ENCODE peak calls at places on chromosomes 13 and 19, in six cellular contexts. One of them, this sample, is unnamed.

GRCh38 chr19:35153701-35154534 is 617 bp upstream of the FXYD5 start:
- DNase-seq in foreskin fibroblast: peak; percentile 32
- DNase-seq in HFF-Myc: no peak
- DNase-seq in heart left ventricle: peak; percentile 37
- DNase-seq in fibroblast of villous mesenchyme: peak; percentile 28
- DNase-seq in fibroblast of lung: peak; percentile 33
- DNase-seq in this sample: peak; percentile 79

GRCh38 chr13:110306340-110306959 is 507 bp downstream of the COL4A1 start:
- DNase-seq in foreskin fibroblast: no peak
- DNase-seq in fibroblast of villous mesenchyme: peak; percentile 68
- DNase-seq in HFF-Myc: no peak
- DNase-seq in fibroblast of lung: peak; percentile 57
- DNase-seq in heart left ventricle: no peak
- DNase-seq in this sample: no peak

GRCh38 chr19:5560156-5560555 is 7.6 kb downstream of the TINCR start:
- DNase-seq in fibroblast of villous mesenchyme: no peak
- DNase-seq in foreskin fibroblast: no peak
- DNase-seq in heart left ventricle: no peak
- DNase-seq in HFF-Myc: no peak
- DNase-seq in fibroblast of lung: no peak
- DNase-seq in this sample: no peak

GRCh38 chr13:51557875-51558604 is 26.2 kb upstream of the WDFY2 start:
- DNase-seq in heart left ventricle: no peak
- DNase-seq in fibroblast of villous mesenchyme: peak; percentile 59
- DNase-seq in fibroblast of lung: peak; percentile 91
- DNase-seq in HFF-Myc: no peak
- DNase-seq in foreskin fibroblast: peak; percentile 76
- DNase-seq in this sample: no peak

GRCh38 chr19:8161135-8161646 is 11.8 kb upstream of the FBN3 start:
- DNase-seq in foreskin fibroblast: no peak
- DNase-seq in HFF-Myc: no peak
- DNase-seq in fibroblast of villous mesenchyme: no peak
- DNase-seq in fibroblast of lung: peak; percentile 18
- DNase-seq in heart left ventricle: no peak
- DNase-seq in this sample: peak; percentile 31

GRCh38 chr19:22606954-22607652 is 27.0 kb upstream of the ZNF492 start:
- DNase-seq in HFF-Myc: no peak
- DNase-seq in fibroblast of lung: no peak
- DNase-seq in heart left ventricle: no peak
- DNase-seq in foreskin fibroblast: no peak
- DNase-seq in fibroblast of villous mesenchyme: no peak
- DNase-seq in this sample: no peak

GRCh38 chr13:23044906-23045305 is 135.9 kb upstream of the SGCG start:
- DNase-seq in fibroblast of lung: no peak
- DNase-seq in heart left ventricle: no peak
- DNase-seq in HFF-Myc: no peak
- DNase-seq in fibroblast of villous mesenchyme: no peak
- DNase-seq in foreskin fibroblast: no peak
- DNase-seq in this sample: no peak

GRCh38 chr19:18254546-18255500 is 19.4 kb downstream of the IQCN start:
- DNase-seq in fibroblast of lung: no peak
- DNase-seq in fibroblast of villous mesenchyme: no peak
- DNase-seq in HFF-Myc: no peak
- DNase-seq in foreskin fibroblast: no peak
- DNase-seq in heart left ventricle: no peak
- DNase-seq in this sample: no peak

GRCh38 chr19:48121909-48122371 is 11.3 kb upstream of the PLA2G4C start:
- DNase-seq in fibroblast of lung: no peak
- DNase-seq in heart left ventricle: no peak
- DNase-seq in fibroblast of villous mesenchyme: no peak
- DNase-seq in foreskin fibroblast: peak; percentile 74
- DNase-seq in HFF-Myc: peak; percentile 41
- DNase-seq in this sample: peak; percentile 80

GRCh38 chr19:47729799-47730520 is 15.4 kb upstream of the NOP53 start:
- DNase-seq in foreskin fibroblast: no peak
- DNase-seq in fibroblast of villous mesenchyme: no peak
- DNase-seq in HFF-Myc: no peak
- DNase-seq in fibroblast of lung: peak; percentile 46
- DNase-seq in heart left ventricle: peak; percentile 88
- DNase-seq in this sample: no peak

GRCh38 chr13:114323349-114323748 is 9.0 kb downstream of the CHAMP1 start:
- DNase-seq in fibroblast of villous mesenchyme: no peak
- DNase-seq in foreskin fibroblast: no peak
- DNase-seq in heart left ventricle: no peak
- DNase-seq in HFF-Myc: no peak
- DNase-seq in fibroblast of lung: no peak
- DNase-seq in this sample: no peak

GRCh38 chr13:27007166-27007565 is 164.4 kb downstream of the USP12 start:
- DNase-seq in foreskin fibroblast: no peak
- DNase-seq in heart left ventricle: no peak
- DNase-seq in fibroblast of lung: no peak
- DNase-seq in fibroblast of villous mesenchyme: no peak
- DNase-seq in HFF-Myc: no peak
- DNase-seq in this sample: no peak

GRCh38 chr13:48775804-48776203 is 122.1 kb downstream of the CYSLTR2 start:
- DNase-seq in fibroblast of villous mesenchyme: peak; percentile 98
- DNase-seq in foreskin fibroblast: peak; percentile 95
- DNase-seq in fibroblast of lung: peak; percentile 97
- DNase-seq in HFF-Myc: peak; percentile 92
- DNase-seq in heart left ventricle: no peak
- DNase-seq in this sample: no peak

GRCh38 chr19:43546581-43546980 is 13.6 kb downstream of the ZNF575 start:
- DNase-seq in fibroblast of villous mesenchyme: no peak
- DNase-seq in foreskin fibroblast: no peak
- DNase-seq in fibroblast of lung: no peak
- DNase-seq in heart left ventricle: no peak
- DNase-seq in HFF-Myc: no peak
- DNase-seq in this sample: no peak

GRCh38 chr13:27541386-27541785 is 78.9 kb downstream of the LNX2 start:
- DNase-seq in heart left ventricle: no peak
- DNase-seq in fibroblast of lung: peak; percentile 1
- DNase-seq in HFF-Myc: no peak
- DNase-seq in foreskin fibroblast: peak; percentile 2
- DNase-seq in fibroblast of villous mesenchyme: peak; percentile 89
- DNase-seq in this sample: no peak

DNA sequence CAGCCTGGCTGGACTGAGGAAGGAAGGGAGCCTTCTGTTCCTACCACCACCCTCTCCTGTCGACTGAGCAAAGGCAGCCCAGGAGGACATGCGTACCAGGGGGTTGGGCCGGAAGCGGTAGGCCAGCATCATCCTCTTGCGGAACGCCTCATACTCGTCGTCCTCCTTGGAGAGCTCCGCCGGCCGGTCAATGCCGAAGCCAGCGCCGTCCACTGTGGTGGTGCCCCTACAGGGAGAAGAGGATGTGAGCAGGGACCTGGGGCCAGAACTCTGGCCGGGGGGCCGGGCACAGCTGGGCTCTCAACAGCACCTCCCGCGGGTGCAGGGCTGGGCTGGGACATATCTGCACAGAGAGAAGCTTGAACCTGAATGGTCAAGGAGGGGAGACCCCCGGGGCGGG is 3.8 kb upstream of the TM6SF2 start:
- DNase-seq in fibroblast of villous mesenchyme: no peak
- DNase-seq in heart left ventricle: no peak
- DNase-seq in fibroblast of lung: no peak
- DNase-seq in HFF-Myc: no peak
- DNase-seq in foreskin fibroblast: no peak
- DNase-seq in this sample: no peak
- TF ChIP-seq CTCF in fibroblast of villous mesenchyme: no peak
- TF ChIP-seq CTCF in heart left ventricle: no peak
- TF ChIP-seq CTCF in fibroblast of lung: no peak
- TF ChIP-seq CTCF in HFF-Myc: no peak
- TF ChIP-seq CTCF in foreskin fibroblast: no peak
- TF ChIP-seq CTCF in this sample: no peak

GRCh38 chr19:41377977-41378707 is 1.8 kb downstream of the TMEM91 start:
- DNase-seq in HFF-Myc: no peak
- DNase-seq in fibroblast of lung: no peak
- DNase-seq in foreskin fibroblast: no peak
- DNase-seq in fibroblast of villous mesenchyme: peak; percentile 48
- DNase-seq in heart left ventricle: no peak
- DNase-seq in this sample: peak; percentile 71
- TF ChIP-seq CTCF in HFF-Myc: no peak
- TF ChIP-seq CTCF in fibroblast of lung: peak; percentile 13
- TF ChIP-seq CTCF in foreskin fibroblast: no peak
- TF ChIP-seq CTCF in fibroblast of villous mesenchyme: peak; percentile 36
- TF ChIP-seq CTCF in heart left ventricle: no peak
- TF ChIP-seq CTCF in this sample: peak; percentile 45

DNA sequence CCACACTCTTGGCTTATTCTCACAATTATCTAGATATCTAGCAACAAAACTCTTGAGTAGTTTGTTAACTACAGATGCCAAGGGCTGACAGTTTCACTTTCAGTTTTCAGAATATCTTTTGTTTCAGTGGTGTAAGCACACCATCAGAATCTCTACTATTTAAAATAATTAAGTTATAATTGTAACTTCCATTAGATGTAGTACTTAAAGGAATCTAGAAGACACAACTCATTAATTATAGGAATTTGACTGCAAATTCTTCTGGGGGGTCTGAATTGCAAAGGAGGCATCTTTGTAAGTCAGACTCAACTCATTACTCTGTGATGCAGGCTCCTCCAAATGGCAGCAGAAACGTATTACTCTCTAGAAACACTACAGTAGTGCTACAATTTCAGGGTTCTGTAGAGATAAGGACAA is 44.9 kb upstream of the USPL1 start:
- DNase-seq in heart left ventricle: peak; percentile 17
- DNase-seq in fibroblast of villous mesenchyme: peak; percentile 72
- DNase-seq in HFF-Myc: no peak
- DNase-seq in foreskin fibroblast: peak; percentile 24
- DNase-seq in fibroblast of lung: peak; percentile 69
- DNase-seq in this sample: peak; percentile 48
- TF ChIP-seq CTCF in heart left ventricle: peak; percentile 35
- TF ChIP-seq CTCF in fibroblast of villous mesenchyme: peak; percentile 14
- TF ChIP-seq CTCF in HFF-Myc: peak; percentile 21
- TF ChIP-seq CTCF in foreskin fibroblast: peak; percentile 27
- TF ChIP-seq CTCF in fibroblast of lung: peak; percentile 39
- TF ChIP-seq CTCF in this sample: peak; percentile 49

GRCh38 chr13:73355134-73355533 is 296.3 kb downstream of the KLF5 start:
- DNase-seq in fibroblast of lung: no peak
- DNase-seq in heart left ventricle: no peak
- DNase-seq in foreskin fibroblast: no peak
- DNase-seq in HFF-Myc: no peak
- DNase-seq in fibroblast of villous mesenchyme: no peak
- DNase-seq in this sample: no peak

DNA sequence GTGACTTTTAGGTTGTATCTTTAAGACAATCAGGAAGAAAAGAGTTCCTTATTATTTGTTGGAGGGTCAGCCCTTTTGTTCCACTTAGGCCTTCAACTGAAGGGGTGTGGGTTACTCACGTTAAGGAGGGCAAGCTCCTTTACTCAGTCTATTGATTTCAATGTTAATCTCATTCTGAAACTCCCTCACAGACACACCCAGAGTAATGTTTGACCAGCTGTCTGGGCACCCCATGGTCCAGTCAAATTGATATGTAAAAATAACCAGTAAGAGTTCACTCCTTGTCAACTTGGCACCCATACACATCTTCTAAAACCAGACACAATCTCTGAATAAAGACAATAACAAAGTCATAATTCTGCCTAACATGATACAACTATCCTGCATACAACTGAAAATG is 292.9 kb downstream of the KLF5 start:
- DNase-seq in fibroblast of villous mesenchyme: no peak
- DNase-seq in fibroblast of lung: no peak
- DNase-seq in foreskin fibroblast: no peak
- DNase-seq in HFF-Myc: no peak
- DNase-seq in heart left ventricle: no peak
- DNase-seq in this sample: no peak
- TF ChIP-seq CTCF in fibroblast of villous mesenchyme: no peak
- TF ChIP-seq CTCF in fibroblast of lung: no peak
- TF ChIP-seq CTCF in foreskin fibroblast: no peak
- TF ChIP-seq CTCF in HFF-Myc: no peak
- TF ChIP-seq CTCF in heart left ventricle: no peak
- TF ChIP-seq CTCF in this sample: no peak

DNA sequence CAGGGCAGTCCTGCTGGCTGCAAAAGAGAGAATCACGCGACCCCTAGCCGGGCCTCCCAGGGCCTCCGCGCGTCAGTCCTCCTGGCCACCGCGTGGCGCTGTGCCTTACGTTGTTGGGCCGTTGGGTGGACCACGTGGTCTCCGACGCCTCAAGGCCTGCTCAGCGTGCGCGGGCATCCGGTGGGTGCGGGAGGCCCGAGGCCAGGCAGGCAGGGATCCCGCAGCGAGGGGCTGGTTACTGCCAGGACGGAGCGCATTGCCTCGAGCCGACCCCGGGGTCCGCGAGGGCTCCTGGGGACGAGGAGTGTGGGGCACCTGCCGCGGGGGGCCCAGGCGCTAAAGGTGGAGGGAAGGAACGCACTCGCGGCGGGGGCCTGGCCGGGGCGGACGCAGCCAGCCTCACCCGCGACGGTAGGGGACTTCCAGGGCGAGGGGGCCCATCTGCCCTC is at the start of gene TDRD12:
- DNase-seq in fibroblast of villous mesenchyme: no peak
- DNase-seq in foreskin fibroblast: no peak
- DNase-seq in fibroblast of lung: no peak
- DNase-seq in HFF-Myc: no peak
- DNase-seq in heart left ventricle: no peak
- DNase-seq in this sample: no peak
- TF ChIP-seq CTCF in fibroblast of villous mesenchyme: no peak
- TF ChIP-seq CTCF in foreskin fibroblast: no peak
- TF ChIP-seq CTCF in fibroblast of lung: no peak
- TF ChIP-seq CTCF in HFF-Myc: no peak
- TF ChIP-seq CTCF in heart left ventricle: no peak
- TF ChIP-seq CTCF in this sample: peak; percentile 28

This sample was measured in GM13977.